ENCODE peak calls at places on chromosomes 13 and 19, in six cellular contexts. R is GM23338, V is GM12892, J is upper lobe of left lung, W is stomach, I is GM12891. N is an unnamed sample.

GRCh38 chr13:30895773-30896172 is 10.3 kb upstream of the MEDAG start:
- DNase-seq in R (peak; percentile 34), V (no peak), J (no peak), W (no peak), I (no peak), N (no peak)

GRCh38 chr13:93029536-93029935 is 197.1 kb upstream of the GPC6 start:
- DNase-seq in R (no peak), V (no peak), J (no peak), W (no peak), I (no peak), N (no peak)

GRCh38 chr13:113121183-113121927 is 1.2 kb upstream of the F10 start:
- DNase-seq in R (no peak), V (no peak), J (peak; percentile 59), W (no peak), I (no peak), N (no peak)

GRCh38 chr13:98575009-98575866 is 1.7 kb downstream of the STK24 start:
- DNase-seq in R (no peak), V (no peak), J (no peak), W (no peak), I (no peak), N (no peak)

GRCh38 chr13:29508874-29509249 is 86.6 kb downstream of the SLC7A1 start:
- DNase-seq in R (no peak), V (no peak), J (no peak), W (no peak), I (no peak), N (no peak)

GRCh38 chr19:8592231-8593009 is 15.2 kb upstream of the MYO1F start:
- DNase-seq in R (peak; percentile 100), V (no peak), J (peak; percentile 93), W (peak; percentile 85), I (no peak), N (peak; percentile 90)

GRCh38 chr13:32139251-32139650 is 107.7 kb downstream of the FRY start:
- DNase-seq in R (no peak), V (no peak), J (no peak), W (no peak), I (no peak), N (no peak)

GRCh38 chr13:39350461-39350881 is 252.5 kb downstream of the LHFPL6 start:
- DNase-seq in R (peak; percentile 49), V (no peak), J (no peak), W (no peak), I (no peak), N (no peak)

GRCh38 chr19:46924874-46925547 is 64.2 kb downstream of the ARHGAP35 start:
- DNase-seq in R (no peak), V (peak; percentile 34), J (no peak), W (no peak), I (peak; percentile 30), N (peak; percentile 47)

GRCh38 chr19:47481460-47482052 is 2.5 kb downstream of the KPTN start:
- DNase-seq in R (no peak), V (no peak), J (no peak), W (no peak), I (no peak), N (no peak)

GRCh38 chr19:41426952-41427646 is at the start of gene B3GNT8:
- DNase-seq in R (peak; percentile 92), V (peak; percentile 52), J (peak; percentile 94), W (peak; percentile 86), I (peak; percentile 60), N (peak; percentile 94)

GRCh38 chr13:84662503-84662902 is 780.2 kb upstream of the SLITRK1 start:
- DNase-seq in R (no peak), V (no peak), J (no peak), W (no peak), I (no peak), N (no peak)

GRCh38 chr13:30739646-30740642 is 4.6 kb downstream of the ALOX5AP start:
- DNase-seq in R (no peak), V (peak; percentile 35), J (no peak), W (peak; percentile 27), I (no peak), N (no peak)

GRCh38 chr13:26896986-26897668 is 136.5 kb upstream of the GPR12 start:
- DNase-seq in R (no peak), V (no peak), J (no peak), W (no peak), I (no peak), N (no peak)

GRCh38 chr13:29548722-29549446 is 46.6 kb downstream of the SLC7A1 start:
- DNase-seq in R (no peak), V (no peak), J (no peak), W (no peak), I (no peak), N (no peak)

GRCh38 chr13:77331421-77331820 is 4.5 kb upstream of the MYCBP2 start:
- DNase-seq in R (no peak), V (no peak), J (no peak), W (no peak), I (no peak), N (no peak)

DNA sequence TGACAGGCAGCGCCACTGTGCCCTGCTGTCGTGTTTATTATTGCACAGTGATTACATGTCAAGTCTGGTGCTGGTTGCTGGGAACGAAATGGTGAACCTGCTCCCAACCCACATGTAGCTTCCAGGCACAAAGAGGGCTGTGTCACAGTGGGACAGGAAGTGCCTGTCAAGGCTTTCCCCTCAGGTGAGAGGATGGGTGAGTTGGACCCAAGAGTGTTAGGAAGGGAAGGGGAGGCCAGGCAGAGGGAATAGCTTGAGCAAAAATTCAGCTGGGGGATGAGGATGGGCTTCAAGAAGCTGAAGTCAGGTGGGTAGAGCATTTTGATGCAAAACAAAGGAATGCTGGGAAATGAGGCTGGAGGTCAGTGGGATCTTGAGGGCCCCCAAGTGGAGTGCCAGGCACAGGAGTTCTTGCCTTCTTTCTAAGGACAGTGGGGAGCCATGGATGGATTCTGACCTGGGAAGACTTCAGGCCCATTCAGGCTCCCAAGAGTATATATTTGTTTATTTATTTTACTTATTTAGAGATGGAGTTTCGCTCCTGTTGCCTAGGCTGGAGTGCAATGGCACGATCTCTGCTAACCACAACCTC is 8.5 kb upstream of the QTRT1 start:
- DNase-seq in R (peak; percentile 73), V (no peak), J (no peak), W (no peak), I (no peak), N (no peak)
- TF ChIP-seq POLR2AphosphoS5 in R (peak; percentile 25), V (peak; percentile 48), J (no peak), W (no peak), I (no peak), N (no peak)

GRCh38 chr19:31071157-31071855 is 277.9 kb downstream of the TSHZ3 start:
- DNase-seq in R (peak; percentile 9), V (no peak), J (no peak), W (no peak), I (no peak), N (peak; percentile 69)
- TF ChIP-seq POLR2AphosphoS5 in R (no peak), V (no peak), J (no peak), W (no peak), I (no peak), N (no peak)

GRCh38 chr19:14434543-14435319 is 1.6 kb downstream of the PKN1 start:
- DNase-seq in R (no peak), V (no peak), J (no peak), W (peak; percentile 71), I (no peak), N (peak; percentile 59)
- TF ChIP-seq POLR2AphosphoS5 in R (no peak), V (no peak), J (peak; percentile 71), W (peak; percentile 60), I (no peak), N (peak; percentile 16)

GRCh38 chr19:45250832-45251451 is at the start of gene MARK4:
- DNase-seq in R (peak; percentile 70), V (peak; percentile 96), J (peak; percentile 92), W (peak; percentile 51), I (peak; percentile 97), N (peak; percentile 49)
- TF ChIP-seq POLR2AphosphoS5 in R (peak; percentile 55), V (no peak), J (no peak), W (no peak), I (no peak), N (no peak)

GRCh38 chr19:531753-532571 is at the start of gene CDC34:
- DNase-seq in R (no peak), V (peak; percentile 66), J (no peak), W (no peak), I (peak; percentile 65), N (peak; percentile 26)

GRCh38 chr19:535017-535835 is 3.7 kb downstream of the CDC34 start:
- DNase-seq in R (no peak), V (no peak), J (peak; percentile 79), W (no peak), I (no peak), N (peak; percentile 16)

GRCh38 chr19:532578-533484 is 1.3 kb downstream of the CDC34 start:
- DNase-seq in R (peak; percentile 90), V (no peak), J (peak; percentile 91), W (peak; percentile 85), I (no peak), N (peak; percentile 68)

GRCh38 chr19:533485-534058 is 2.0 kb downstream of the CDC34 start:
- DNase-seq in R (no peak), V (no peak), J (peak; percentile 52), W (no peak), I (no peak), N (no peak)

GRCh38 chr19:534088-534487 is 2.5 kb downstream of the CDC34 start:
- DNase-seq in R (no peak), V (no peak), J (peak; percentile 41), W (no peak), I (no peak), N (peak; percentile 14)
- TF ChIP-seq POLR2AphosphoS5 in R (no peak), V (no peak), J (no peak), W (no peak), I (no peak), N (no peak)

GRCh38 chr19:52638601-52639000 is 446 bp upstream of the ZNF83 start:
- DNase-seq in R (peak; percentile 40), V (peak; percentile 25), J (peak; percentile 75), W (no peak), I (peak; percentile 16), N (peak; percentile 16)

GRCh38 chr19:52635786-52636570 is 2.2 kb downstream of the ZNF83 start:
- DNase-seq in R (no peak), V (no peak), J (no peak), W (no peak), I (no peak), N (no peak)

GRCh38 chr19:52640916-52641315 is 2.8 kb upstream of the ZNF83 start:
- DNase-seq in R (peak; percentile 91), V (no peak), J (peak; percentile 42), W (no peak), I (no peak), N (no peak)

DNA sequence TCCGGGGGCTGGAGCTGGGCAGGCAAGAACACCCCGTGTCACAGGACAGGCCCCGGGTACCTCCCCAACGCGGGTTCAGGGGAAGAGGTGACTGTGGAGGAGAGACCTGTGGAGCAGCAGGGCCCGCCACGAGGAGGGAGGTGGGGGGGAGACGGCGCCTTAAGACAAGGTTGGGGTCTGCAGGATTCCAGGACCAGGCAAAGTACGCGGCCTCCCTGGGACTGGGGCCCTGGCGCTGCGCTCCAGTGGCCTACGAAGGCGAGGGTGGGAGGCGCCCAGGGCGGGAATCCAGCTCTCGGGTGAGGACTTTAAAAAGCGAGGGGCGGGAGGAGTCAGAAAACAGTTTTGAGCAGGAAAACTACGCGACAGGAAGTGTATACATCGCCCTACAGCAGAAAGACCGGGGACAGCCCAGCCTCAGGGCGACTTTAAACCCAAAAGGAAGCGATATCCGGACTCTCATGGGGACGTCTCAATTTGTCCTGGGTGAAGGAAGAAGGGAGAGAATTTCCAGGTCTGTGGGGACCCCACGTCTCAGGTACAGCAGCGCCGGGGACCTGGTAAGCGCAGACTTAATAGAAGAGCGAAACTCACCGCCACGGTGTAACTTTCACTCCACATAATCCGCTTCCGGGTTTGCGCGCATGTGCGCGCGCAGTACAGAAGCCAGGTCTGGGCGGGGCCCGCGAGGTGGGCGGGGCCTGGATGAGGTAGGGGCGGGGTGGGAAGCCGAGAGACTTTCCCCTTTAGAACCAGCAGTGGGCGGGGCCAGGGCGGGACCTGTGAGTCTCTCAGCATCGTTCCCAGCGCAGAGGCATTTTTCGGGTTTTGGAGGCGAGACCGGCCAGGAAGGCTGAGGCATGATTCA is at the start of gene ZNF83:
- DNase-seq in R (peak; percentile 99), V (peak; percentile 86), J (peak; percentile 98), W (peak; percentile 96), I (peak; percentile 89), N (peak; percentile 97)
- TF ChIP-seq POLR2AphosphoS5 in R (peak; percentile 78), V (peak; percentile 82), J (peak; percentile 72), W (peak; percentile 86), I (peak; percentile 90), N (peak; percentile 75)